ENCODE peak calls at places on chromosomes 12 and 14, in ten cellular contexts. One of them, this sample, is unnamed.

GRCh38 chr12:52061470-52062166 is 8.2 kb upstream of the ATG101 start:
- DNase-seq in ovary: no peak
- DNase-seq in sigmoid colon: peak
- DNase-seq in upper lobe of left lung: peak
- DNase-seq in A549: no peak
- DNase-seq in tibial nerve: peak
- DNase-seq in K562: no peak
- DNase-seq in transverse colon: no peak
- DNase-seq in HepG2: peak
- DNase-seq in esophagus muscularis mucosa: no peak
- DNase-seq in this sample: no peak

GRCh38 chr12:100799770-100800169 is 5.2 kb downstream of the ANO4 start:
- DNase-seq in K562: no peak
- DNase-seq in transverse colon: no peak
- DNase-seq in sigmoid colon: no peak
- DNase-seq in HepG2: no peak
- DNase-seq in upper lobe of left lung: no peak
- DNase-seq in tibial nerve: no peak
- DNase-seq in esophagus muscularis mucosa: no peak
- DNase-seq in A549: no peak
- DNase-seq in ovary: no peak
- DNase-seq in this sample: no peak

GRCh38 chr14:93861846-93862641 is 65.1 kb upstream of the FAM181A start:
- DNase-seq in HepG2: no peak
- DNase-seq in sigmoid colon: no peak
- DNase-seq in ovary: no peak
- DNase-seq in esophagus muscularis mucosa: no peak
- DNase-seq in upper lobe of left lung: no peak
- DNase-seq in tibial nerve: no peak
- DNase-seq in K562: no peak
- DNase-seq in transverse colon: no peak
- DNase-seq in A549: no peak
- DNase-seq in this sample: no peak

GRCh38 chr12:116863275-116863767 is 17.9 kb downstream of the HRK start:
- DNase-seq in tibial nerve: no peak
- DNase-seq in esophagus muscularis mucosa: no peak
- DNase-seq in upper lobe of left lung: no peak
- DNase-seq in ovary: no peak
- DNase-seq in K562: peak
- DNase-seq in A549: no peak
- DNase-seq in sigmoid colon: no peak
- DNase-seq in HepG2: peak
- DNase-seq in transverse colon: peak
- DNase-seq in this sample: no peak

GRCh38 chr12:102406033-102406584 is 74.3 kb downstream of the IGF1 start:
- DNase-seq in esophagus muscularis mucosa: no peak
- DNase-seq in HepG2: no peak
- DNase-seq in transverse colon: peak
- DNase-seq in ovary: no peak
- DNase-seq in tibial nerve: no peak
- DNase-seq in upper lobe of left lung: no peak
- DNase-seq in sigmoid colon: peak
- DNase-seq in A549: no peak
- DNase-seq in K562: no peak
- DNase-seq in this sample: peak

GRCh38 chr14:49593016-49593415 is 5.7 kb upstream of the LRR1 start:
- DNase-seq in transverse colon: no peak
- DNase-seq in ovary: no peak
- DNase-seq in esophagus muscularis mucosa: no peak
- DNase-seq in A549: no peak
- DNase-seq in sigmoid colon: no peak
- DNase-seq in K562: no peak
- DNase-seq in upper lobe of left lung: no peak
- DNase-seq in HepG2: no peak
- DNase-seq in tibial nerve: no peak
- DNase-seq in this sample: no peak

GRCh38 chr12:12034344-12034743 is 36.4 kb upstream of the BCL2L14 start:
- DNase-seq in A549: no peak
- DNase-seq in HepG2: no peak
- DNase-seq in transverse colon: no peak
- DNase-seq in ovary: no peak
- DNase-seq in esophagus muscularis mucosa: no peak
- DNase-seq in K562: no peak
- DNase-seq in sigmoid colon: no peak
- DNase-seq in upper lobe of left lung: no peak
- DNase-seq in tibial nerve: no peak
- DNase-seq in this sample: no peak

GRCh38 chr12:26896913-26897312 is 40.9 kb downstream of the INTS13 start:
- DNase-seq in A549: no peak
- DNase-seq in ovary: no peak
- DNase-seq in HepG2: no peak
- DNase-seq in transverse colon: no peak
- DNase-seq in esophagus muscularis mucosa: no peak
- DNase-seq in sigmoid colon: no peak
- DNase-seq in tibial nerve: no peak
- DNase-seq in upper lobe of left lung: no peak
- DNase-seq in K562: no peak
- DNase-seq in this sample: no peak

GRCh38 chr12:81800298-81801148 is 41.4 kb upstream of the PPFIA2 start:
- DNase-seq in esophagus muscularis mucosa: no peak
- DNase-seq in ovary: no peak
- DNase-seq in HepG2: no peak
- DNase-seq in A549: no peak
- DNase-seq in tibial nerve: no peak
- DNase-seq in transverse colon: no peak
- DNase-seq in K562: no peak
- DNase-seq in upper lobe of left lung: no peak
- DNase-seq in sigmoid colon: no peak
- DNase-seq in this sample: no peak

GRCh38 chr14:36502558-36503508 is 17.2 kb downstream of the NKX2-1 start:
- DNase-seq in sigmoid colon: no peak
- DNase-seq in ovary: no peak
- DNase-seq in HepG2: no peak
- DNase-seq in transverse colon: no peak
- DNase-seq in A549: no peak
- DNase-seq in tibial nerve: no peak
- DNase-seq in K562: no peak
- DNase-seq in upper lobe of left lung: no peak
- DNase-seq in esophagus muscularis mucosa: no peak
- DNase-seq in this sample: no peak

GRCh38 chr14:100330007-100330344 is 6.8 kb downstream of the SLC25A47 start:
- DNase-seq in tibial nerve: no peak
- DNase-seq in K562: no peak
- DNase-seq in upper lobe of left lung: peak
- DNase-seq in sigmoid colon: no peak
- DNase-seq in HepG2: no peak
- DNase-seq in A549: no peak
- DNase-seq in esophagus muscularis mucosa: no peak
- DNase-seq in transverse colon: no peak
- DNase-seq in ovary: no peak
- DNase-seq in this sample: no peak

GRCh38 chr14:102371361-102371760 is 8.6 kb downstream of the TECPR2 start:
- DNase-seq in K562: no peak
- DNase-seq in sigmoid colon: no peak
- DNase-seq in A549: no peak
- DNase-seq in HepG2: no peak
- DNase-seq in esophagus muscularis mucosa: no peak
- DNase-seq in tibial nerve: no peak
- DNase-seq in ovary: no peak
- DNase-seq in transverse colon: no peak
- DNase-seq in upper lobe of left lung: no peak
- DNase-seq in this sample: no peak

GRCh38 chr12:110790301-110790700 is 47.6 kb upstream of the PPP1CC start:
- DNase-seq in upper lobe of left lung: no peak
- DNase-seq in sigmoid colon: no peak
- DNase-seq in tibial nerve: no peak
- DNase-seq in esophagus muscularis mucosa: no peak
- DNase-seq in K562: no peak
- DNase-seq in HepG2: no peak
- DNase-seq in ovary: no peak
- DNase-seq in transverse colon: no peak
- DNase-seq in A549: no peak
- DNase-seq in this sample: no peak

DNA sequence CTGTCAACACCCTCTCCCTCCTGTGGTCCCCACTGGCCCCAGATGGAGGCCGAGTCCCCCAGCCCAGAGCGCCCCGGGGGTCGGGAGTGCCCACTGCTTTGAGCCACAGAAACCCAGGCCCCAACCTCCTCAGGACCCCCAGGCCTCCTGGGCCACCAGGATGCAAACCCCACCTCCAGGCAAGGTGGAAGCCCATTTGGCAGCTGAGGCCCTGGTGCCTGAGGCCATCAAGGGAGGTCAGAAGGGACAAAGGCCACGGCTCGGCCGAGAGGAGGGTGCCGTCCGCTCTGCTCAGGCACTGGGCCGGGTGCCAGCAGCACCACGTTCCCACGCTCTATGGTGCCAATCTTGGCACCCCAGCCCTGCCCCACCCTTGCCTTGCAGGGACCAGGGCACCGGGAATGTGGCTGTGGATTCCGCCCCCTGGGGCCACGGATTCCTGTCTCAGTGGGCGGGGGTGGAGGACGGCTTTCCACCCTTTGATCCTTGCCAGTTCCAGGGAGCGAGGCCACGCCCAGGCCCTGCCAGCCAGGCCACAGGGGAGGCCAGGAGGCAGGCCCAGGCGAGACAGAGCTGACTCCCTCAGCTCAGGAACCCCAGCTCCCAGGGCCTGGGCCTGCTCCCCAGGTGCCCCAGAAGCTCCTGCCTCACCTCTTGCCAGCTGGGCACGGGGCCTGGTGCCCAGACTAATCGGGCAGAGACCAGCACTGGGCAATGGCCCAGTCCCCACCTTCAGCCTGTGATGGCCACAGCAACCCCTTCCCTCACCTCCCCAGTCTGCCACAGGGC is 26.3 kb upstream of the GPR132 start:
- DNase-seq in transverse colon: peak
- DNase-seq in HepG2: peak
- DNase-seq in A549: peak
- DNase-seq in ovary: peak
- DNase-seq in sigmoid colon: peak
- DNase-seq in tibial nerve: no peak
- DNase-seq in K562: no peak
- DNase-seq in upper lobe of left lung: peak
- DNase-seq in esophagus muscularis mucosa: no peak
- DNase-seq in this sample: peak
- TF ChIP-seq POLR2A in transverse colon: peak
- TF ChIP-seq POLR2A in HepG2: no peak
- TF ChIP-seq POLR2A in A549: peak
- TF ChIP-seq POLR2A in ovary: no peak
- TF ChIP-seq POLR2A in sigmoid colon: no peak
- TF ChIP-seq POLR2A in tibial nerve: no peak
- TF ChIP-seq POLR2A in K562: no peak
- TF ChIP-seq POLR2A in upper lobe of left lung: peak
- TF ChIP-seq POLR2A in esophagus muscularis mucosa: no peak
- TF ChIP-seq POLR2A in this sample: no peak

GRCh38 chr12:53147181-53147580 is 33.3 kb upstream of the ZNF740 start:
- DNase-seq in sigmoid colon: no peak
- DNase-seq in A549: no peak
- DNase-seq in tibial nerve: no peak
- DNase-seq in K562: no peak
- DNase-seq in ovary: no peak
- DNase-seq in transverse colon: no peak
- DNase-seq in HepG2: no peak
- DNase-seq in upper lobe of left lung: no peak
- DNase-seq in esophagus muscularis mucosa: no peak
- DNase-seq in this sample: no peak
- H3K27ac ChIP-seq in sigmoid colon: no peak
- H3K27ac ChIP-seq in A549: no peak
- H3K27ac ChIP-seq in tibial nerve: no peak
- H3K27ac ChIP-seq in K562: no peak
- H3K27ac ChIP-seq in ovary: no peak
- H3K27ac ChIP-seq in transverse colon: no peak
- H3K27ac ChIP-seq in HepG2: no peak
- H3K27ac ChIP-seq in upper lobe of left lung: no peak
- H3K27ac ChIP-seq in esophagus muscularis mucosa: no peak
- H3K27ac ChIP-seq in this sample: no peak

DNA sequence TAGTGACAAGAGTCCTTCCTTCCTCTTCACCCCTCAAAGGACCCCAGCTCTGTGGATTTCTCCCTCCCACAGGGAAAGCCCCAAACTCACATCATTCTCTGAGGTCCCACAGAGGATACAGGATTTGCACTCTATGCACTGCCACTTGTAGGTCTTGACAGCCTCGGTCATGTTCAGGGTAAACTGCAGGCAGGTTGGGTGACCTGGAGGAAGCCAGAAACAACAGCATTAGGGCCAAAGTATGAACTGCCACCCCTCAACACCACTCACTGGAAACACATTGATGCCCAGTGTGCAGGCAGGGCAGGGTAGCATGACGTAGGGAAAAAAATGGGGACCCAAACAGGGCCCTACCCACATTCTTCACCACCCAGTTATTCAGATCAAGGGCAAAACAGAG is 264.4 kb downstream of the DPF3 start:
- DNase-seq in HepG2: no peak
- DNase-seq in sigmoid colon: no peak
- DNase-seq in K562: no peak
- DNase-seq in A549: no peak
- DNase-seq in ovary: no peak
- DNase-seq in tibial nerve: no peak
- DNase-seq in upper lobe of left lung: no peak
- DNase-seq in transverse colon: no peak
- DNase-seq in esophagus muscularis mucosa: peak
- DNase-seq in this sample: no peak
- TF ChIP-seq EP300 in HepG2: no peak
- TF ChIP-seq EP300 in sigmoid colon: no peak
- TF ChIP-seq EP300 in K562: no peak
- TF ChIP-seq EP300 in A549: no peak
- TF ChIP-seq EP300 in ovary: no peak
- TF ChIP-seq EP300 in tibial nerve: no peak
- TF ChIP-seq EP300 in upper lobe of left lung: no peak
- TF ChIP-seq EP300 in transverse colon: no peak
- TF ChIP-seq EP300 in esophagus muscularis mucosa: no peak
- TF ChIP-seq EP300 in this sample: no peak

DNA sequence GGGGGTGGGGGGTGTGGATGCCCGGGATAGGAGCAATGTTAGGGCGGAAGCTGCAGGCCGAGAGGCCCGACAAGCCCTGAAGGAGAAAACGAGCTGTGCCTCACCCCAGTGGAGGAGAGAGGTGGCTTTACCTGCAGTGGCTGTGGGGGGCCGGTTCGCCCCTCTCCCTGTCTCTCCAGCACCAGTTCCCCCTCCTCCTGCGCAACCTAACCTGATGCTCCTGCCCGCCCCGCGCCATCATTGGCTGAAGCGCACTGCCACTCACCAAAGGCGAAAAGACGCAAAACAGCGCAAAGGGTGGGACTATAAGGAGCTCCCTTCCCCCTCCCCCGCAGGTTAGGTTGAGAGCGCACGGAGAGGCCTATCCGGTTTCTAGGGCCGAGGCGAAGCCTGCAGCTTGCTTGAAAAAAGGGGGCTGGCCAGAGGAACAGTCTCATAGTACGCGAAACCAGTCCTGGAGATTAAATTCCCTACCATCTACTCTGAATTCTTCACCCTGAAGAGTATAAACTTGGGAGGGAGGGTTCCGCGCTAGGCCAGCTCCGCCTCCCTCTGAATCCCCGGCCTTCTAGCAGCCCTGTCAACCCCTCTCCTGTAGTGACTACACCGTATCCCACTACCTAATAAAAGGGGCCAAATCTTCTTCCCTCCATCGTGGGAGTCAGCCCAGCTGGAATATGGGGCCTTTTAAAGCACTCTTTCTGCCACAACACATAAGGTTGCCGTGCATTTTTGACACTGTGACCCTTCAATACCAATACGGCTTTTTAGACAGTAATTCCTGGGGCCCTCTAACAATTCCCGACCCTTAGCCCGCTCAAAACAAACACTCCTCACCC is 18.6 kb downstream of the CHD8 start:
- DNase-seq in esophagus muscularis mucosa: peak
- DNase-seq in sigmoid colon: peak
- DNase-seq in K562: peak
- DNase-seq in ovary: peak
- DNase-seq in transverse colon: peak
- DNase-seq in A549: peak
- DNase-seq in HepG2: peak
- DNase-seq in upper lobe of left lung: peak
- DNase-seq in tibial nerve: peak
- DNase-seq in this sample: peak
- TF ChIP-seq POLR2A in esophagus muscularis mucosa: no peak
- TF ChIP-seq POLR2A in sigmoid colon: peak
- TF ChIP-seq POLR2A in K562: peak
- TF ChIP-seq POLR2A in ovary: peak
- TF ChIP-seq POLR2A in transverse colon: peak
- TF ChIP-seq POLR2A in A549: peak
- TF ChIP-seq POLR2A in HepG2: peak
- TF ChIP-seq POLR2A in upper lobe of left lung: peak
- TF ChIP-seq POLR2A in tibial nerve: peak
- TF ChIP-seq POLR2A in this sample: no peak